ENCODE peak calls at places on chromosomes 11 and 22, in four cellular contexts. N is mucosa of gallbladder, S is tibial nerve, D is RCC 7860. H is an unnamed sample.

GRCh38 chr11:35322321-35322979 is 96.9 kb downstream of the SLC1A2 start:
- DNase-seq in N (no peak), D (no peak), S (no peak), H (no peak)

GRCh38 chr11:116931206-116931953 is 94.0 kb upstream of the APOA1 start:
- DNase-seq in S (no peak), D (no peak), N (no peak), H (no peak)

GRCh38 chr11:12220305-12220704 is 109.9 kb downstream of the MICAL2 start:
- DNase-seq in S (no peak), D (no peak), N (peak), H (no peak)

GRCh38 chr22:23033116-23033905 is 37.0 kb upstream of the GNAZ start:
- DNase-seq in S (no peak), N (no peak), D (no peak), H (no peak)

GRCh38 chr11:1514349-1515061 is 27.9 kb upstream of the MOB2 start:
- DNase-seq in S (no peak), D (no peak), N (no peak), H (no peak)

GRCh38 chr11:113587318-113587739 is 112.1 kb upstream of the DRD2 start:
- DNase-seq in N (no peak), S (no peak), D (peak), H (no peak)

GRCh38 chr22:46846154-46846831 is 83.8 kb downstream of the TBC1D22A start:
- DNase-seq in N (no peak), D (no peak), S (no peak), H (no peak)

GRCh38 chr11:66020212-66020611 is 6.1 kb downstream of the CATSPER1 start:
- DNase-seq in D (no peak), S (no peak), N (no peak), H (no peak)

GRCh38 chr11:50298182-50298988 is 265.7 kb downstream of the OR4C45 start:
- DNase-seq in S (no peak), N (no peak), D (no peak), H (no peak)

GRCh38 chr11:71206186-71206585 is 46.2 kb downstream of the SHANK2 start:
- DNase-seq in S (no peak), N (peak), D (no peak), H (no peak)

GRCh38 chr22:37383342-37383741 is 43.9 kb downstream of the ELFN2 start:
- DNase-seq in S (no peak), D (no peak), N (no peak), H (no peak)

GRCh38 chr22:20023214-20023613 is 2.3 kb downstream of the TANGO2 start:
- DNase-seq in N (no peak), D (no peak), S (no peak), H (no peak)

GRCh38 chr11:124441519-124441918 is 4.0 kb downstream of the OR8B8 start:
- DNase-seq in D (no peak), S (no peak), N (no peak), H (no peak)

GRCh38 chr11:134725939-134726639 is 314.0 kb upstream of the B3GAT1 start:
- DNase-seq in N (peak), S (no peak), D (no peak), H (no peak)

H was measured in ACHN.